ENCODE peak calls at places on chromosomes 11 and 22, in ten cellular contexts. C is RWPE1; T is Calu3; L is astrocyte of the spinal cord; N is heart left ventricle; O is H9; M is fibroblast of lung; V is CD8-positive, alpha-beta T cell; B is dorsolateral prefrontal cortex; F is IMR-90. Z is an unnamed sample.
A peak's percentile ranks its signal among the peaks of the same experiment; 100 is the strongest.

GRCh38 chr11:5550440-5551095 is 2.2 kb upstream of the OR52H1 start:
- DNase-seq in C (peak; percentile 62), T (no peak), L (peak; percentile 75), N (no peak), O (no peak), M (peak; percentile 37), V (no peak), B (no peak), F (peak; percentile 91), Z (no peak)

GRCh38 chr11:118799372-118799771 is 8.4 kb upstream of the DDX6 start:
- DNase-seq in C (no peak), T (no peak), L (no peak), N (no peak), O (no peak), M (no peak), V (no peak), B (no peak), F (no peak), Z (no peak)

GRCh38 chr11:88484873-88485621 is 147.5 kb upstream of the CTSC start:
- DNase-seq in C (peak; percentile 8), T (peak; percentile 24), L (no peak), N (no peak), O (peak; percentile 68), M (peak; percentile 29), V (no peak), B (no peak), F (peak; percentile 23), Z (no peak)

GRCh38 chr11:9030601-9031000 is 26.8 kb upstream of the NRIP3 start:
- DNase-seq in C (no peak), T (no peak), L (no peak), N (no peak), O (no peak), M (no peak), V (no peak), B (no peak), F (no peak), Z (no peak)

GRCh38 chr11:125449586-125449985 is 46.5 kb downstream of the FEZ1 start:
- DNase-seq in C (no peak), T (no peak), L (no peak), N (no peak), O (no peak), M (no peak), V (no peak), B (no peak), F (no peak), Z (no peak)

GRCh38 chr11:23988381-23989006 is 508.4 kb upstream of the LUZP2 start:
- DNase-seq in C (no peak), T (no peak), L (peak; percentile 86), N (no peak), O (no peak), M (peak; percentile 41), V (no peak), B (no peak), F (peak; percentile 84), Z (no peak)

GRCh38 chr11:61488651-61489291 is 19.8 kb upstream of the LRRC10B start:
- DNase-seq in C (no peak), T (peak; percentile 27), L (no peak), N (peak; percentile 81), O (peak; percentile 82), M (peak; percentile 45), V (no peak), B (no peak), F (no peak), Z (no peak)

GRCh38 chr22:29782061-29782845 is 15.1 kb downstream of the UQCR10 start:
- DNase-seq in C (no peak), T (peak; percentile 56), L (no peak), N (peak; percentile 75), O (no peak), M (no peak), V (no peak), B (no peak), F (peak; percentile 46), Z (no peak)

GRCh38 chr11:58784995-58785394 is 53.3 kb upstream of the GLYAT start:
- DNase-seq in C (no peak), T (no peak), L (no peak), N (no peak), O (no peak), M (no peak), V (no peak), B (no peak), F (no peak), Z (no peak)
- TF ChIP-seq CTCF in C (no peak), T (no peak), L (no peak), N (no peak), O (no peak), M (peak; percentile 2), V (no peak), B (no peak), F (no peak), Z (no peak)

GRCh38 chr11:47778878-47779483 is 11.8 kb upstream of the FNBP4 start:
- DNase-seq in C (no peak), T (no peak), L (no peak), N (no peak), O (no peak), M (no peak), V (no peak), B (no peak), F (no peak), Z (no peak)

GRCh38 chr11:47773882-47774281 is 6.7 kb upstream of the FNBP4 start:
- DNase-seq in C (no peak), T (no peak), L (no peak), N (no peak), O (no peak), M (no peak), V (no peak), B (no peak), F (no peak), Z (no peak)

DNA sequence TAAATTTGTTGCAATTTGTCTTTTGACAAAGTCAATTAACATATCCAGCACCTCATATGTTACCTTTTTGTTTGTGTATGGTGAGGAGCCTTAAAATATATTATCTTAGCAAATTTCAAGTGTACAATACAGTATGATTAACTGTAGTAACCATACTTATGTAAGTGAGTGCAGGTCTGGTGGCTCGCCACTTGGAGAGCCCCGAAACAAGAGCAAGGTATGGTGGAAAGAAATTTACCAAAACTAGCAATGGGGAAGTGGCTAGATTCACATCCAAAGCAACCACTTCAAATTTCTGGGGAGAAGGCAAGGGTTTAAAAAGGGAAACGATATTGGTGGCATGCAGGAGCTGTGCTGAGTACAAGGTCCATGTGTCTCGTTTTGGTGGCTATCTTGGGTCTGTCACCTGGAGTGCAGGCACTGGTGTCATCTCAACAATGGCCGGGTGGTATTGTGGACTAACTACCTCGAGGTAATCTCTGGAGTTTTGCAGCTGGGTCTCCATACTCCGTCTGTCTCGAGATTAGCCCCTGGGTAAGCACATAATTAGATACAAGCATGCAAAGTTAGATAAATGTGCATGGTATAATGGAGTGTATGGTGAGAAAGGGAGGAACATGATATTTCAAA is 8.2 kb upstream of the FNBP4 start:
- DNase-seq in C (no peak), T (no peak), L (no peak), N (no peak), O (no peak), M (no peak), V (no peak), B (no peak), F (no peak), Z (peak; percentile 61)
- TF ChIP-seq CTCF in C (no peak), T (no peak), L (no peak), N (no peak), O (no peak), M (no peak), V (no peak), B (no peak), F (no peak), Z (no peak)

GRCh38 chr11:110362916-110363574 is 66.6 kb upstream of the RDX start:
- DNase-seq in C (no peak), T (peak; percentile 11), L (no peak), N (peak; percentile 20), O (peak; percentile 59), M (peak; percentile 18), V (no peak), B (no peak), F (no peak), Z (no peak)

GRCh38 chr11:110373061-110373702 is 56.6 kb upstream of the FDX1 start:
- DNase-seq in C (peak; percentile 49), T (no peak), L (peak; percentile 64), N (no peak), O (no peak), M (peak; percentile 50), V (no peak), B (no peak), F (peak; percentile 60), Z (no peak)

GRCh38 chr11:110366234-110366633 is 63.5 kb upstream of the FDX1 start:
- DNase-seq in C (peak; percentile 27), T (peak; percentile 51), L (peak; percentile 31), N (peak; percentile 67), O (no peak), M (peak; percentile 23), V (no peak), B (no peak), F (peak; percentile 28), Z (no peak)

GRCh38 chr11:110367571-110367970 is 62.2 kb upstream of the FDX1 start:
- DNase-seq in C (no peak), T (no peak), L (no peak), N (no peak), O (no peak), M (peak; percentile 37), V (no peak), B (no peak), F (no peak), Z (no peak)
- TF ChIP-seq CTCF in C (peak; percentile 32), T (no peak), L (no peak), N (peak; percentile 16), O (no peak), M (no peak), V (no peak), B (peak; percentile 61), F (peak; percentile 12), Z (peak; percentile 36)

GRCh38 chr22:44972363-44973083 is 37.3 kb downstream of the PHF21B start:
- DNase-seq in C (no peak), T (no peak), L (no peak), N (no peak), O (no peak), M (no peak), V (no peak), B (no peak), F (peak; percentile 3), Z (no peak)

GRCh38 chr22:44975444-44976262 is 34.2 kb downstream of the PHF21B start:
- DNase-seq in C (peak; percentile 79), T (peak; percentile 87), L (peak; percentile 72), N (peak; percentile 76), O (peak; percentile 92), M (peak; percentile 78), V (peak; percentile 23), B (peak; percentile 55), F (peak; percentile 76), Z (no peak)

GRCh38 chr22:44970291-44970690 is 39.5 kb downstream of the PHF21B start:
- DNase-seq in C (no peak), T (no peak), L (no peak), N (no peak), O (no peak), M (no peak), V (no peak), B (no peak), F (no peak), Z (no peak)

GRCh38 chr22:44971651-44972362 is 38.0 kb downstream of the PHF21B start:
- DNase-seq in C (no peak), T (no peak), L (no peak), N (no peak), O (no peak), M (no peak), V (no peak), B (no peak), F (no peak), Z (no peak)

DNA sequence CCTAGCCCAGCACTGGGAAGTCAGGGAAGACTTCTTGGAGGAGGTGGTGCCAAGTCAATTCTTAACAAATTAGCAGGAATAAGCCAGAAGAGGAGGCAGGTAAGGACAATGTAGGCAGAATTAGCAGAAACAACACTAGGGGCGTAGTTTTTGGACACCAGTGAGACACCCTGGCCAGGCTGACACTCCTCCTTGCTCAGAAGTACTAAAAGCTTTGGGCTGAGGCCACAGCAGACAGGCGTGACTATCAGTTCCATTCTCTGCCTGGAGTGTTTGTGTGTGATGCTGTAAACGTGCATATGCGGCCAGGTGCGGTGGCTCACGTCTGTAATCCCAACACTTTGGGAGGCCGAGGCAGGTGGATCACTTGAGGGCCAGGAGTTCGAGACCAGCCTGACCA is 36.0 kb downstream of the PHF21B start:
- DNase-seq in C (no peak), T (no peak), L (no peak), N (no peak), O (no peak), M (no peak), V (no peak), B (no peak), F (no peak), Z (no peak)
- TF ChIP-seq CTCF in C (no peak), T (no peak), L (no peak), N (no peak), O (no peak), M (no peak), V (no peak), B (no peak), F (no peak), Z (no peak)